ENCODE peak calls at places on chromosomes 1 and 21, in eight cellular contexts. One of them, this sample, is unnamed.

GRCh38 chr1:163248064-163248463 is 45.3 kb upstream of the RGS5 start:
- DNase-seq in left ventricle myocardium inferior: no peak
- DNase-seq in astrocyte of the spinal cord: no peak
- DNase-seq in A549: no peak
- DNase-seq in thoracic aorta: no peak
- DNase-seq in colonic mucosa: no peak
- DNase-seq in GM12865: no peak
- DNase-seq in lung: no peak
- DNase-seq in this sample: no peak

GRCh38 chr1:25066253-25066652 is 136.2 kb upstream of the RUNX3 start:
- DNase-seq in colonic mucosa: no peak
- DNase-seq in GM12865: no peak
- DNase-seq in A549: no peak
- DNase-seq in lung: no peak
- DNase-seq in astrocyte of the spinal cord: peak
- DNase-seq in left ventricle myocardium inferior: no peak
- DNase-seq in thoracic aorta: no peak
- DNase-seq in this sample: no peak

GRCh38 chr1:75615664-75616435 is 4.9 kb upstream of the SLC44A5 start:
- DNase-seq in thoracic aorta: no peak
- DNase-seq in left ventricle myocardium inferior: peak
- DNase-seq in colonic mucosa: peak
- DNase-seq in lung: peak
- DNase-seq in astrocyte of the spinal cord: peak
- DNase-seq in GM12865: no peak
- DNase-seq in A549: no peak
- DNase-seq in this sample: no peak

GRCh38 chr1:169109561-169110134 is 3.2 kb downstream of the ATP1B1 start:
- DNase-seq in thoracic aorta: no peak
- DNase-seq in GM12865: no peak
- DNase-seq in colonic mucosa: peak
- DNase-seq in astrocyte of the spinal cord: peak
- DNase-seq in left ventricle myocardium inferior: peak
- DNase-seq in A549: peak
- DNase-seq in lung: peak
- DNase-seq in this sample: peak

GRCh38 chr1:156583821-156584622 is 4.5 kb downstream of the TTC24 start:
- DNase-seq in colonic mucosa: peak
- DNase-seq in A549: peak
- DNase-seq in GM12865: peak
- DNase-seq in astrocyte of the spinal cord: peak
- DNase-seq in lung: peak
- DNase-seq in left ventricle myocardium inferior: no peak
- DNase-seq in thoracic aorta: no peak
- DNase-seq in this sample: peak

GRCh38 chr1:36322786-36323635 is 434 bp downstream of the EVA1B start:
- DNase-seq in lung: peak
- DNase-seq in GM12865: peak
- DNase-seq in astrocyte of the spinal cord: peak
- DNase-seq in left ventricle myocardium inferior: peak
- DNase-seq in colonic mucosa: peak
- DNase-seq in thoracic aorta: no peak
- DNase-seq in A549: no peak
- DNase-seq in this sample: peak

GRCh38 chr1:40530735-40531380 is 579 bp upstream of the ZNF684 start:
- DNase-seq in lung: no peak
- DNase-seq in astrocyte of the spinal cord: no peak
- DNase-seq in left ventricle myocardium inferior: no peak
- DNase-seq in colonic mucosa: no peak
- DNase-seq in A549: peak
- DNase-seq in GM12865: peak
- DNase-seq in thoracic aorta: no peak
- DNase-seq in this sample: no peak

GRCh38 chr1:229717774-229718173 is 91.7 kb downstream of the URB2 start:
- DNase-seq in thoracic aorta: no peak
- DNase-seq in colonic mucosa: no peak
- DNase-seq in A549: peak
- DNase-seq in astrocyte of the spinal cord: no peak
- DNase-seq in lung: no peak
- DNase-seq in GM12865: peak
- DNase-seq in left ventricle myocardium inferior: no peak
- DNase-seq in this sample: no peak

GRCh38 chr1:221521686-221522085 is 220.2 kb downstream of the DUSP10 start:
- DNase-seq in A549: no peak
- DNase-seq in GM12865: no peak
- DNase-seq in left ventricle myocardium inferior: no peak
- DNase-seq in thoracic aorta: no peak
- DNase-seq in colonic mucosa: no peak
- DNase-seq in astrocyte of the spinal cord: no peak
- DNase-seq in lung: no peak
- DNase-seq in this sample: no peak

GRCh38 chr21:31647650-31648049 is 11.8 kb upstream of the SOD1 start:
- DNase-seq in left ventricle myocardium inferior: no peak
- DNase-seq in colonic mucosa: no peak
- DNase-seq in thoracic aorta: no peak
- DNase-seq in lung: no peak
- DNase-seq in astrocyte of the spinal cord: no peak
- DNase-seq in A549: no peak
- DNase-seq in GM12865: peak
- DNase-seq in this sample: no peak

GRCh38 chr1:232476538-232476950 is 153.4 kb downstream of the SIPA1L2 start:
- DNase-seq in thoracic aorta: no peak
- DNase-seq in left ventricle myocardium inferior: no peak
- DNase-seq in astrocyte of the spinal cord: peak
- DNase-seq in GM12865: no peak
- DNase-seq in colonic mucosa: no peak
- DNase-seq in lung: no peak
- DNase-seq in A549: no peak
- DNase-seq in this sample: no peak

GRCh38 chr1:247110627-247111258 is 6.6 kb upstream of the ZNF669 start:
- DNase-seq in colonic mucosa: no peak
- DNase-seq in left ventricle myocardium inferior: no peak
- DNase-seq in astrocyte of the spinal cord: no peak
- DNase-seq in lung: no peak
- DNase-seq in thoracic aorta: no peak
- DNase-seq in A549: no peak
- DNase-seq in GM12865: no peak
- DNase-seq in this sample: no peak

GRCh38 chr1:74504125-74505065 is 8.0 kb downstream of the LRRC53 start:
- DNase-seq in thoracic aorta: no peak
- DNase-seq in astrocyte of the spinal cord: peak
- DNase-seq in left ventricle myocardium inferior: peak
- DNase-seq in GM12865: peak
- DNase-seq in colonic mucosa: peak
- DNase-seq in A549: peak
- DNase-seq in lung: peak
- DNase-seq in this sample: no peak

GRCh38 chr21:39004776-39005605 is 178.3 kb downstream of the PSMG1 start:
- DNase-seq in astrocyte of the spinal cord: no peak
- DNase-seq in colonic mucosa: peak
- DNase-seq in left ventricle myocardium inferior: peak
- DNase-seq in GM12865: no peak
- DNase-seq in A549: no peak
- DNase-seq in lung: no peak
- DNase-seq in thoracic aorta: no peak
- DNase-seq in this sample: peak

GRCh38 chr1:243343970-243344749 is 88.3 kb downstream of the SDCCAG8 start:
- DNase-seq in astrocyte of the spinal cord: peak
- DNase-seq in thoracic aorta: no peak
- DNase-seq in A549: peak
- DNase-seq in GM12865: peak
- DNase-seq in colonic mucosa: no peak
- DNase-seq in lung: no peak
- DNase-seq in left ventricle myocardium inferior: no peak
- DNase-seq in this sample: no peak

GRCh38 chr1:201597551-201598230 is 58.8 kb downstream of the NAV1 start:
- DNase-seq in thoracic aorta: no peak
- DNase-seq in lung: peak
- DNase-seq in colonic mucosa: peak
- DNase-seq in astrocyte of the spinal cord: no peak
- DNase-seq in left ventricle myocardium inferior: peak
- DNase-seq in GM12865: no peak
- DNase-seq in A549: peak
- DNase-seq in this sample: no peak

GRCh38 chr1:30366914-30367313 is 356.5 kb downstream of the MATN1 start:
- DNase-seq in left ventricle myocardium inferior: no peak
- DNase-seq in lung: peak
- DNase-seq in colonic mucosa: no peak
- DNase-seq in thoracic aorta: no peak
- DNase-seq in A549: no peak
- DNase-seq in astrocyte of the spinal cord: no peak
- DNase-seq in GM12865: no peak
- DNase-seq in this sample: no peak

GRCh38 chr1:10726355-10726754 is 70.1 kb downstream of the CASZ1 start:
- DNase-seq in lung: peak
- DNase-seq in A549: no peak
- DNase-seq in GM12865: no peak
- DNase-seq in astrocyte of the spinal cord: no peak
- DNase-seq in colonic mucosa: no peak
- DNase-seq in left ventricle myocardium inferior: peak
- DNase-seq in thoracic aorta: peak
- DNase-seq in this sample: peak

GRCh38 chr21:44297525-44298290 is 2.1 kb upstream of the PFKL start:
- DNase-seq in colonic mucosa: peak
- DNase-seq in GM12865: peak
- DNase-seq in A549: peak
- DNase-seq in left ventricle myocardium inferior: peak
- DNase-seq in astrocyte of the spinal cord: peak
- DNase-seq in lung: peak
- DNase-seq in thoracic aorta: peak
- DNase-seq in this sample: peak

GRCh38 chr21:36109868-36110267 is 25.0 kb upstream of the CBR3 start:
- DNase-seq in thoracic aorta: no peak
- DNase-seq in astrocyte of the spinal cord: no peak
- DNase-seq in left ventricle myocardium inferior: no peak
- DNase-seq in colonic mucosa: no peak
- DNase-seq in GM12865: no peak
- DNase-seq in lung: peak
- DNase-seq in A549: no peak
- DNase-seq in this sample: no peak

GRCh38 chr21:36104306-36105300 is 30.3 kb upstream of the CBR3 start:
- DNase-seq in left ventricle myocardium inferior: peak
- DNase-seq in lung: no peak
- DNase-seq in GM12865: peak
- DNase-seq in A549: no peak
- DNase-seq in thoracic aorta: no peak
- DNase-seq in colonic mucosa: peak
- DNase-seq in astrocyte of the spinal cord: peak
- DNase-seq in this sample: no peak

GRCh38 chr21:36100971-36101641 is 31.3 kb downstream of the CBR1 start:
- DNase-seq in A549: no peak
- DNase-seq in left ventricle myocardium inferior: no peak
- DNase-seq in thoracic aorta: no peak
- DNase-seq in astrocyte of the spinal cord: no peak
- DNase-seq in GM12865: no peak
- DNase-seq in lung: no peak
- DNase-seq in colonic mucosa: no peak
- DNase-seq in this sample: no peak

GRCh38 chr21:36103434-36103833 is 31.4 kb upstream of the CBR3 start:
- DNase-seq in astrocyte of the spinal cord: no peak
- DNase-seq in colonic mucosa: no peak
- DNase-seq in GM12865: no peak
- DNase-seq in A549: no peak
- DNase-seq in lung: no peak
- DNase-seq in left ventricle myocardium inferior: no peak
- DNase-seq in thoracic aorta: no peak
- DNase-seq in this sample: no peak

DNA sequence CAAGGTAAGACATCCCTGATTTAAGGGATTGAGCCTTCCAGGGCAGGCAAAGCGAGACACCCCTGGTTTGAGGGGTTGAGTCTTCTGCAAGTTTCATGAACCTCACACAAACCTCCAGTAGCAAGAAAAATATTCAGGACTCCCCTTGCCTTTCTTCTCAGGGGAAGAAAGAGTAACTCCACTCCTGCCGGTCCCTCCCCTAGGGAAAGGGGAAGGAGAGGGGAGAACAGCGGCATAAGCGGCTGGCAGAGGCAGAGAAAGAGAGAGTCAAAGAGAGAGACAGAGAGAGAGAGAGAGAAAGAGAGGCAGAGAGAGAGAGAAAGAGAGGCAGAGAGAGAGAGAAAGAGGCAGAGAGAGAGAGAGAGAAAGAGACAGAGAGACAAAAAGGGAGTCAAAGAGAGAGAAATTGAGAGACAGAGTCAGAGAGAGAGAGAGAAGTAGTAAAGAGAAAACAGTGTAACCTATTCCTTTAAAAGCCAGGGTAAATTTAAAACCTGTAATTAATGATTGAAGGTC is 29.5 kb upstream of the CBR3 start:
- DNase-seq in astrocyte of the spinal cord: no peak
- DNase-seq in A549: no peak
- DNase-seq in GM12865: no peak
- DNase-seq in thoracic aorta: no peak
- DNase-seq in lung: no peak
- DNase-seq in colonic mucosa: no peak
- DNase-seq in left ventricle myocardium inferior: no peak
- DNase-seq in this sample: no peak
- H3K4me3 ChIP-seq in astrocyte of the spinal cord: peak
- H3K4me3 ChIP-seq in A549: no peak
- H3K4me3 ChIP-seq in GM12865: no peak
- H3K4me3 ChIP-seq in thoracic aorta: peak
- H3K4me3 ChIP-seq in lung: no peak
- H3K4me3 ChIP-seq in colonic mucosa: no peak
- H3K4me3 ChIP-seq in left ventricle myocardium inferior: peak
- H3K4me3 ChIP-seq in this sample: peak

GRCh38 chr1:55839626-55840025 is 624.5 kb upstream of the USP24 start:
- DNase-seq in colonic mucosa: no peak
- DNase-seq in thoracic aorta: no peak
- DNase-seq in GM12865: no peak
- DNase-seq in left ventricle myocardium inferior: no peak
- DNase-seq in A549: no peak
- DNase-seq in astrocyte of the spinal cord: no peak
- DNase-seq in lung: no peak
- DNase-seq in this sample: no peak
- TF ChIP-seq CTCF in colonic mucosa: no peak
- TF ChIP-seq CTCF in thoracic aorta: no peak
- TF ChIP-seq CTCF in GM12865: no peak
- TF ChIP-seq CTCF in left ventricle myocardium inferior: no peak
- TF ChIP-seq CTCF in A549: no peak
- TF ChIP-seq CTCF in astrocyte of the spinal cord: no peak
- TF ChIP-seq CTCF in lung: no peak
- TF ChIP-seq CTCF in this sample: no peak

GRCh38 chr1:26225033-26225831 is 8.8 kb upstream of the CEP85 start:
- DNase-seq in thoracic aorta: no peak
- DNase-seq in left ventricle myocardium inferior: peak
- DNase-seq in lung: peak
- DNase-seq in GM12865: peak
- DNase-seq in colonic mucosa: peak
- DNase-seq in astrocyte of the spinal cord: peak
- DNase-seq in A549: no peak
- DNase-seq in this sample: peak
- H3K4me3 ChIP-seq in thoracic aorta: peak
- H3K4me3 ChIP-seq in left ventricle myocardium inferior: peak
- H3K4me3 ChIP-seq in lung: no peak
- H3K4me3 ChIP-seq in GM12865: peak
- H3K4me3 ChIP-seq in colonic mucosa: peak
- H3K4me3 ChIP-seq in astrocyte of the spinal cord: peak
- H3K4me3 ChIP-seq in A549: no peak
- H3K4me3 ChIP-seq in this sample: peak

DNA sequence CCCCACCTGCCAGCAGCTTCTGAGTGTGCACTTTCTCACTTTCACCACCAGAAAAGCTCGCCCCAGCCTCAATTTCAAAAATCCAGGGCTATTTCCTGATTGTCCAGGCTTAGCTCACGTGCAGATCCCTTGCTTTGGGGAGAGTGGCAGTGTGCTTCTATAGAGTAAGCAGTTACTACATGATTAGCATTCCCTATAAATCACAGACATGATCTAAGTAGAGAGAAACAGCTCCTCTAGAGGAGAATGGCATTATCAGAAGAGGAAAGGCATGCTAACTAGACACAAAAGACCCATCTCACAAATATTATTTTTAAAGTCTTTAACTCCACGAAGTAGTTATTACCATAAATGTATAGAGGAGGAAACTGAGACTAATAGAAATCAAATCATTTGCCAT is 455.9 kb upstream of the PKN2 start:
- DNase-seq in left ventricle myocardium inferior: no peak
- DNase-seq in astrocyte of the spinal cord: no peak
- DNase-seq in A549: peak
- DNase-seq in thoracic aorta: no peak
- DNase-seq in GM12865: no peak
- DNase-seq in colonic mucosa: no peak
- DNase-seq in lung: no peak
- DNase-seq in this sample: no peak
- TF ChIP-seq CTCF in left ventricle myocardium inferior: no peak
- TF ChIP-seq CTCF in astrocyte of the spinal cord: no peak
- TF ChIP-seq CTCF in A549: no peak
- TF ChIP-seq CTCF in thoracic aorta: no peak
- TF ChIP-seq CTCF in GM12865: no peak
- TF ChIP-seq CTCF in colonic mucosa: no peak
- TF ChIP-seq CTCF in lung: no peak
- TF ChIP-seq CTCF in this sample: no peak

This sample was measured in ascending aorta.